ENCODE peak calls at places on chromosomes 3 and 15, in five cellular contexts. One of them, this sample, is unnamed. For H3K4me1, the result is how much of the 10 kb centered on the place peaks cover.

GRCh38 chr15:49024840-49025239 is 21.4 kb downstream of the SECISBP2L start:
- DNase-seq in body of pancreas: no peak
- DNase-seq in stomach: no peak
- DNase-seq in GM23338: no peak
- DNase-seq in adrenal gland: no peak
- DNase-seq in this sample: no peak

GRCh38 chr3:194688207-194688711 is 2.6 kb downstream of the FAM43A start:
- DNase-seq in stomach: peak
- DNase-seq in adrenal gland: no peak
- DNase-seq in body of pancreas: peak
- DNase-seq in GM23338: peak
- DNase-seq in this sample: no peak

GRCh38 chr3:117486709-117487394 is 777.3 kb downstream of the TUSC7 start:
- DNase-seq in GM23338: no peak
- DNase-seq in stomach: no peak
- DNase-seq in body of pancreas: no peak
- DNase-seq in adrenal gland: no peak
- DNase-seq in this sample: no peak

GRCh38 chr3:129974451-129975331 is at the start of gene TRH:
- DNase-seq in stomach: no peak
- DNase-seq in adrenal gland: no peak
- DNase-seq in body of pancreas: no peak
- DNase-seq in GM23338: peak
- DNase-seq in this sample: no peak

GRCh38 chr3:168249539-168250414 is 154.1 kb upstream of the GOLIM4 start:
- DNase-seq in adrenal gland: peak
- DNase-seq in stomach: peak
- DNase-seq in body of pancreas: peak
- DNase-seq in GM23338: peak
- DNase-seq in this sample: peak

GRCh38 chr3:170485696-170486095 is 67.0 kb downstream of the CLDN11 start:
- DNase-seq in body of pancreas: no peak
- DNase-seq in adrenal gland: no peak
- DNase-seq in stomach: no peak
- DNase-seq in GM23338: no peak
- DNase-seq in this sample: no peak

GRCh38 chr15:85753791-85754452 is 40.8 kb downstream of the KLHL25 start:
- DNase-seq in GM23338: no peak
- DNase-seq in body of pancreas: no peak
- DNase-seq in stomach: no peak
- DNase-seq in adrenal gland: no peak
- DNase-seq in this sample: no peak

GRCh38 chr3:79886204-79886603 is 118.4 kb upstream of the ROBO1 start:
- DNase-seq in adrenal gland: no peak
- DNase-seq in GM23338: peak
- DNase-seq in body of pancreas: no peak
- DNase-seq in stomach: no peak
- DNase-seq in this sample: no peak

GRCh38 chr15:80367094-80367493 is 37.1 kb upstream of the ARNT2 start:
- DNase-seq in body of pancreas: no peak
- DNase-seq in GM23338: peak
- DNase-seq in stomach: no peak
- DNase-seq in adrenal gland: no peak
- DNase-seq in this sample: no peak

GRCh38 chr3:153768559-153769469 is 352.4 kb upstream of the ARHGEF26 start:
- DNase-seq in adrenal gland: peak
- DNase-seq in stomach: no peak
- DNase-seq in body of pancreas: peak
- DNase-seq in GM23338: peak
- DNase-seq in this sample: peak

DNA sequence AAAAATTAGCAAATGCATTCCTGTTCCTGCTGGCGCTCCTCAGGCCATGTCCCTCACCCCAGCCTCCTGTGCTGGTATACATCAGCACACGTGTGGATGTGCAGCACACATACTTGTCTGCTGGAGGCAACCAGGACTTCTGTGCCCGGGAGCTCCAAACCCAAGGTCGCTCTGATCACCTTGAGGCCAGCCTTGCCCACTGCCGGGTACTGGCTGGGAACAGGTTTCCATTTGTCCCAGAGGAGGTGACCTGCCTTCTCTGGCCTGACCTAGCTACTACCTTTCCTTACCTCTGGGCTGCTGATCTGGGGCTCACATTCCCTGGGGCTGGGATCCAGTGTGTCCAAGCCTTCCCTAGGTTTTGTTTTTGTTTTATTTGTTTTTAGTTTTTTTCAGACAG is 12.1 kb downstream of the PRKCD start:
- DNase-seq in stomach: no peak
- DNase-seq in body of pancreas: no peak
- DNase-seq in adrenal gland: no peak
- DNase-seq in GM23338: no peak
- DNase-seq in this sample: no peak
- H3K4me1 ChIP-seq in stomach: half or more
- H3K4me1 ChIP-seq in body of pancreas: under half
- H3K4me1 ChIP-seq in adrenal gland: half or more
- H3K4me1 ChIP-seq in GM23338: under half
- H3K4me1 ChIP-seq in this sample: under half

DNA sequence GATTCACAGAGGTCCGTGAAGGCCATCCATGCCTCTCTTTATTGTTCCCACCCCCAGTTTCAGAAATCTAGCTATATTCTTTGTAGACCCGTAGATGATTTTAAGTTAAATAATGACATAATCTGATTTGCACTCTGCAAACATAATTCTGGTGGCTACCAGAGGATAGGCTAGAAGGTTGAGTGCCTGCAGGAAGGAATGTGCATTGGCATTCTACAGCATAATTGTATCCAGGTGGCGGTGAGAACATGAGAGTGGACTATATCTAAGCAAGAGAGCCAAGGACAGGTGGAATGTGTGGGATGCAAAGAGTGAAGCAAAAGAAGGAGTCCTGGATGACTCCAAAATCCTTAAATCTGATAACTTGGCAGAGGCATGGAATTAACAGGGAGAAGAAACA is 298.5 kb upstream of the MME start:
- DNase-seq in adrenal gland: no peak
- DNase-seq in body of pancreas: no peak
- DNase-seq in GM23338: peak
- DNase-seq in stomach: no peak
- DNase-seq in this sample: no peak
- TF ChIP-seq CTCF in adrenal gland: no peak
- TF ChIP-seq CTCF in body of pancreas: no peak
- TF ChIP-seq CTCF in GM23338: no peak
- TF ChIP-seq CTCF in stomach: no peak
- TF ChIP-seq CTCF in this sample: no peak

GRCh38 chr3:128804017-128804816 is 75.2 kb upstream of the ACAD9 start:
- DNase-seq in GM23338: peak
- DNase-seq in stomach: no peak
- DNase-seq in adrenal gland: no peak
- DNase-seq in body of pancreas: no peak
- DNase-seq in this sample: no peak
- H3K4me1 ChIP-seq in GM23338: under half
- H3K4me1 ChIP-seq in stomach: under half
- H3K4me1 ChIP-seq in adrenal gland: under half
- H3K4me1 ChIP-seq in body of pancreas: under half
- H3K4me1 ChIP-seq in this sample: under half

GRCh38 chr15:55758580-55758986 is 15.6 kb upstream of the PRTG start:
- DNase-seq in adrenal gland: no peak
- DNase-seq in body of pancreas: no peak
- DNase-seq in GM23338: peak
- DNase-seq in stomach: no peak
- DNase-seq in this sample: no peak
- TF ChIP-seq CTCF in adrenal gland: no peak
- TF ChIP-seq CTCF in body of pancreas: no peak
- TF ChIP-seq CTCF in GM23338: no peak
- TF ChIP-seq CTCF in stomach: no peak
- TF ChIP-seq CTCF in this sample: no peak

GRCh38 chr15:89660556-89660955 is 5.3 kb upstream of the KIF7 start:
- DNase-seq in adrenal gland: no peak
- DNase-seq in stomach: no peak
- DNase-seq in GM23338: no peak
- DNase-seq in body of pancreas: no peak
- DNase-seq in this sample: no peak
- H3K4me1 ChIP-seq in adrenal gland: under half
- H3K4me1 ChIP-seq in stomach: under half
- H3K4me1 ChIP-seq in GM23338: under half
- H3K4me1 ChIP-seq in body of pancreas: under half
- H3K4me1 ChIP-seq in this sample: under half

DNA sequence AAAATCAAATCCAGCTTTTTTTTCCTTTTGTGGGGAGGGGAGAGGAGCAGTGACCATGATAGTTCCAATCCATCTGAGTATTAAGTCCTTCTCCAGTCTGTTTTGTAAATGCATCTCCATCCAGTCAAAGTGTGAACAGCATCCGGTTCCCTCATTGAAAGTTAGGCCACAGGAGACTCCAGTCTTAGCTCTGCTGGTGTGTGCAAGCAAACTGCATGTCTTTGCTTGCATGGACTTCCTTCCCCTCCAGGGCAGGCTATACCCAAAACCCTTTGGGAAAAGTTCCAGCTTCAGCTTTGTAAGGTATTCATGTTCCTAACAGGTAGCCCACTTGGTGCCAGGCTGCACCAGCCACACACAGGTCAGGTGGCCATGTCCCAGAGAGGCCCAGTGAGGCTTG is 3.1 kb upstream of the MAN2C1 start:
- DNase-seq in adrenal gland: no peak
- DNase-seq in body of pancreas: no peak
- DNase-seq in GM23338: no peak
- DNase-seq in stomach: no peak
- DNase-seq in this sample: peak
- TF ChIP-seq CTCF in adrenal gland: no peak
- TF ChIP-seq CTCF in body of pancreas: no peak
- TF ChIP-seq CTCF in GM23338: no peak
- TF ChIP-seq CTCF in stomach: no peak
- TF ChIP-seq CTCF in this sample: no peak

GRCh38 chr15:78208887-78209645 is 25.3 kb downstream of the ACSBG1 start:
- DNase-seq in body of pancreas: peak
- DNase-seq in adrenal gland: peak
- DNase-seq in stomach: peak
- DNase-seq in GM23338: no peak
- DNase-seq in this sample: no peak

GRCh38 chr15:78207641-78208340 is 26.6 kb downstream of the ACSBG1 start:
- DNase-seq in body of pancreas: no peak
- DNase-seq in GM23338: no peak
- DNase-seq in adrenal gland: peak
- DNase-seq in stomach: peak
- DNase-seq in this sample: no peak

GRCh38 chr15:78207110-78207458 is 27.3 kb downstream of the ACSBG1 start:
- DNase-seq in stomach: peak
- DNase-seq in adrenal gland: no peak
- DNase-seq in body of pancreas: peak
- DNase-seq in GM23338: no peak
- DNase-seq in this sample: no peak

GRCh38 chr15:78209646-78210348 is 24.6 kb downstream of the ACSBG1 start:
- DNase-seq in adrenal gland: peak
- DNase-seq in stomach: peak
- DNase-seq in body of pancreas: peak
- DNase-seq in GM23338: no peak
- DNase-seq in this sample: no peak

GRCh38 chr15:78208341-78208844 is 26.0 kb downstream of the ACSBG1 start:
- DNase-seq in GM23338: no peak
- DNase-seq in stomach: peak
- DNase-seq in body of pancreas: no peak
- DNase-seq in adrenal gland: peak
- DNase-seq in this sample: no peak
- H3K4me1 ChIP-seq in GM23338: under half
- H3K4me1 ChIP-seq in stomach: under half
- H3K4me1 ChIP-seq in body of pancreas: half or more
- H3K4me1 ChIP-seq in adrenal gland: under half
- H3K4me1 ChIP-seq in this sample: under half

GRCh38 chr3:187016639-187017345 is 86.5 kb downstream of the ST6GAL1 start:
- DNase-seq in adrenal gland: peak
- DNase-seq in stomach: no peak
- DNase-seq in body of pancreas: no peak
- DNase-seq in GM23338: no peak
- DNase-seq in this sample: peak

GRCh38 chr3:187020376-187020775 is 90.0 kb downstream of the ST6GAL1 start:
- DNase-seq in adrenal gland: no peak
- DNase-seq in body of pancreas: no peak
- DNase-seq in stomach: no peak
- DNase-seq in GM23338: no peak
- DNase-seq in this sample: no peak

GRCh38 chr3:187021748-187022402 is 91.5 kb downstream of the ST6GAL1 start:
- DNase-seq in body of pancreas: no peak
- DNase-seq in adrenal gland: peak
- DNase-seq in stomach: no peak
- DNase-seq in GM23338: no peak
- DNase-seq in this sample: no peak

GRCh38 chr3:187017511-187018230 is 87.3 kb downstream of the ST6GAL1 start:
- DNase-seq in stomach: no peak
- DNase-seq in GM23338: no peak
- DNase-seq in adrenal gland: peak
- DNase-seq in body of pancreas: no peak
- DNase-seq in this sample: no peak

GRCh38 chr3:187019542-187020072 is 89.3 kb downstream of the ST6GAL1 start:
- DNase-seq in adrenal gland: no peak
- DNase-seq in body of pancreas: no peak
- DNase-seq in GM23338: peak
- DNase-seq in stomach: no peak
- DNase-seq in this sample: no peak
- TF ChIP-seq CTCF in adrenal gland: no peak
- TF ChIP-seq CTCF in body of pancreas: no peak
- TF ChIP-seq CTCF in GM23338: peak
- TF ChIP-seq CTCF in stomach: no peak
- TF ChIP-seq CTCF in this sample: peak

DNA sequence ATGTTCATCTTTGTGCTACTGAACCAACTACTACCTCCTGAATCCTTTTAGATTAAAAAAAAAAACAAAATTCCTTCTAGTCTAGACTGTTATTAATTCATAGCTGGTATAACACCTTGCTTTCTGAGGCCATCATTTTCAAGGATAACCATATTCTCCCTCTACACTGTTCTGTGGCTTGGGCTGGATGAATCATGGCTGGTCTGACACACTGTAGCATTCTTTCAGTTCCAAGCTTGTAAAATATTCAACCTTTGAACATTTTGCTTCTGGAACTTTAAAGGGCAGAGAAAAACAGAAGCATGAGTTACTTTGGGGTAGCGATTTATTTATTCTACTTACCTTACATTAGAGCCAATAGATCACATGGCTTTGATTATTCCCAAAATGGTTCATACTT is 7.6 kb downstream of the HSPBAP1 start:
- DNase-seq in GM23338: no peak
- DNase-seq in adrenal gland: peak
- DNase-seq in body of pancreas: no peak
- DNase-seq in stomach: no peak
- DNase-seq in this sample: peak
- H3K4me1 ChIP-seq in GM23338: under half
- H3K4me1 ChIP-seq in adrenal gland: under half
- H3K4me1 ChIP-seq in body of pancreas: under half
- H3K4me1 ChIP-seq in stomach: under half
- H3K4me1 ChIP-seq in this sample: under half